ENCODE peak calls at places on chromosomes 6 and 20, in four cellular contexts. D is activated CD4-positive, alpha-beta T cell treated with anti-CD3 and anti-CD28 coated beads for 4 hours; Q is A172; S is heart right ventricle. Z is an unnamed sample.
A peak's percentile ranks its signal among the peaks of the same experiment; 100 is the strongest.

GRCh38 chr6:119273799-119274595 is 75.6 kb downstream of the MAN1A1 start:
- DNase-seq in Q (no peak), S (no peak), D (no peak), Z (no peak)

GRCh38 chr20:53738039-53738944 is 144.7 kb upstream of the ZNF217 start:
- DNase-seq in D (no peak), Q (peak; percentile 92), S (peak; percentile 59), Z (no peak)

GRCh38 chr6:126516411-126516810 is 176.5 kb downstream of the CENPW start:
- DNase-seq in D (no peak), S (no peak), Q (no peak), Z (no peak)

GRCh38 chr20:11777861-11778570 is 139.7 kb upstream of the BTBD3 start:
- DNase-seq in Q (peak; percentile 65), S (no peak), D (no peak), Z (no peak)

GRCh38 chr6:16136086-16136485 is 7.2 kb downstream of the MYLIP start:
- DNase-seq in S (no peak), Q (no peak), D (peak; percentile 32), Z (no peak)

GRCh38 chr20:23225407-23226060 is 125.1 kb upstream of the NXT1 start:
- DNase-seq in S (no peak), D (no peak), Q (peak; percentile 29), Z (no peak)

GRCh38 chr6:25026723-25027122 is 91.0 kb upstream of the RIPOR2 start:
- DNase-seq in Q (no peak), S (no peak), D (peak; percentile 15), Z (no peak)

GRCh38 chr20:9565910-9566550 is 51.6 kb downstream of the LAMP5 start:
- DNase-seq in Q (no peak), S (no peak), D (no peak), Z (no peak)

GRCh38 chr6:56962451-56962850 is 7.5 kb downstream of the BEND6 start:
- DNase-seq in Q (no peak), D (no peak), S (no peak), Z (no peak)

GRCh38 chr20:56924976-56925695 is 296.0 kb downstream of the TFAP2C start:
- DNase-seq in Q (no peak), D (no peak), S (no peak), Z (no peak)